ENCODE peak calls at places on chromosomes 3 and 15, in four cellular contexts. E is HepG2, W is GM12878, Z is H1. Q is an unnamed sample.

GRCh38 chr3:77321646-77322045 is 281.7 kb downstream of the ROBO2 start:
- DNase-seq in Z (no peak), W (no peak), E (peak; percentile 90), Q (no peak)

GRCh38 chr3:154081305-154081704 is 39.9 kb upstream of the ARHGEF26 start:
- DNase-seq in E (no peak), Z (no peak), W (no peak), Q (no peak)

GRCh38 chr3:30141927-30142326 is 464.5 kb upstream of the TGFBR2 start:
- DNase-seq in E (peak; percentile 45), Z (no peak), W (no peak), Q (no peak)

GRCh38 chr3:43999920-44000319 is 241.8 kb upstream of the TOPAZ1 start:
- DNase-seq in E (no peak), W (no peak), Z (no peak), Q (no peak)

GRCh38 chr3:28053759-28054158 is 187.7 kb upstream of the CMC1 start:
- DNase-seq in Z (no peak), W (no peak), E (no peak), Q (no peak)

GRCh38 chr15:69499521-69500201 is 47.0 kb downstream of the RPLP1 start:
- DNase-seq in E (no peak), Z (no peak), W (no peak), Q (no peak)

GRCh38 chr15:62782100-62782791 is 260.3 kb upstream of the TPM1 start:
- DNase-seq in Z (no peak), W (no peak), E (peak; percentile 78), Q (peak; percentile 68)

GRCh38 chr3:185572183-185572582 is 13.9 kb upstream of the SENP2 start:
- DNase-seq in E (no peak), Z (no peak), W (no peak), Q (no peak)

GRCh38 chr3:134381836-134382442 is 7.7 kb upstream of the AMOTL2 start:
- DNase-seq in E (no peak), Z (no peak), W (no peak), Q (no peak)

GRCh38 chr3:176916777-176917176 is 280.5 kb downstream of the TBL1XR1 start:
- DNase-seq in W (no peak), Z (peak; percentile 33), E (no peak), Q (no peak)

GRCh38 chr3:114408763-114409162 is 114.9 kb downstream of the TIGIT start:
- DNase-seq in E (no peak), Z (no peak), W (no peak), Q (no peak)

GRCh38 chr3:36172699-36173098 is 207.6 kb upstream of the STAC start:
- DNase-seq in Z (no peak), W (no peak), E (no peak), Q (no peak)

GRCh38 chr3:77931272-77932009 is 891.5 kb downstream of the ROBO2 start:
- DNase-seq in E (peak; percentile 1), Z (no peak), W (no peak), Q (no peak)

GRCh38 chr3:122310361-122310760 is 14.7 kb upstream of the CSTA start:
- DNase-seq in W (no peak), Z (no peak), E (no peak), Q (no peak)

GRCh38 chr3:107242579-107242978 is 134.7 kb upstream of the CCDC54 start:
- DNase-seq in Z (no peak), E (no peak), W (no peak), Q (no peak)

GRCh38 chr3:115436767-115437301 is 186.5 kb upstream of the GAP43 start:
- DNase-seq in E (peak; percentile 1), Z (peak; percentile 13), W (no peak), Q (peak; percentile 6)

GRCh38 chr3:149941946-149942345 is 28.7 kb downstream of the PFN2 start:
- DNase-seq in W (no peak), E (no peak), Z (no peak), Q (no peak)

GRCh38 chr3:171283248-171284222 is 176.7 kb downstream of the TNIK start:
- DNase-seq in W (peak; percentile 71), Z (no peak), E (no peak), Q (no peak)

GRCh38 chr15:101124731-101125558 is 126.9 kb downstream of the CHSY1 start:
- DNase-seq in Z (no peak), W (peak; percentile 27), E (no peak), Q (no peak)

GRCh38 chr3:136311256-136311655 is 61.1 kb downstream of the PCCB start:
- DNase-seq in Z (no peak), W (no peak), E (no peak), Q (no peak)

GRCh38 chr3:136305879-136306278 is 55.7 kb downstream of the PCCB start:
- DNase-seq in E (no peak), W (peak; percentile 8), Z (no peak), Q (peak; percentile 22)
- TF ChIP-seq SUZ12 in E (no peak), W (no peak), Z (no peak), Q (no peak)

DNA sequence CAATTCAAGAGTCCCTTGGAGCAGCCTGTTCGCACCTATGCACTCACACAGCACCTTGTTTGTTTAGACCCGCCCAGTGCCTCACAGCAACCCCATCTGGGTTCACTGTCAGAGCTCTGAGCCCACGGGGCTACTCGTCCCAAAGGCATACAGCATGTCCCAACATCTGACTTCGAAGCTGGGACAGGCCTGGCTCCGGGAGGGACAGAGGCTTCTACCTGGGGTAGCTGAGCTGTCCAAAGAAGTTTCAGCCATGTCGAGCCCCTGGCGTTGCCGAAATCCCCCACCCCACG is 28.6 kb upstream of the CYP11A1 start:
- DNase-seq in E (no peak), Z (no peak), W (no peak), Q (no peak)
- H3K4me1 ChIP-seq in E (peaks cover 48% of the 10 kb centered on the region), Z (peaks cover 7% of the 10 kb centered on the region), W (peaks cover 94% of the 10 kb centered on the region), Q (peaks cover 32% of the 10 kb centered on the region)

DNA sequence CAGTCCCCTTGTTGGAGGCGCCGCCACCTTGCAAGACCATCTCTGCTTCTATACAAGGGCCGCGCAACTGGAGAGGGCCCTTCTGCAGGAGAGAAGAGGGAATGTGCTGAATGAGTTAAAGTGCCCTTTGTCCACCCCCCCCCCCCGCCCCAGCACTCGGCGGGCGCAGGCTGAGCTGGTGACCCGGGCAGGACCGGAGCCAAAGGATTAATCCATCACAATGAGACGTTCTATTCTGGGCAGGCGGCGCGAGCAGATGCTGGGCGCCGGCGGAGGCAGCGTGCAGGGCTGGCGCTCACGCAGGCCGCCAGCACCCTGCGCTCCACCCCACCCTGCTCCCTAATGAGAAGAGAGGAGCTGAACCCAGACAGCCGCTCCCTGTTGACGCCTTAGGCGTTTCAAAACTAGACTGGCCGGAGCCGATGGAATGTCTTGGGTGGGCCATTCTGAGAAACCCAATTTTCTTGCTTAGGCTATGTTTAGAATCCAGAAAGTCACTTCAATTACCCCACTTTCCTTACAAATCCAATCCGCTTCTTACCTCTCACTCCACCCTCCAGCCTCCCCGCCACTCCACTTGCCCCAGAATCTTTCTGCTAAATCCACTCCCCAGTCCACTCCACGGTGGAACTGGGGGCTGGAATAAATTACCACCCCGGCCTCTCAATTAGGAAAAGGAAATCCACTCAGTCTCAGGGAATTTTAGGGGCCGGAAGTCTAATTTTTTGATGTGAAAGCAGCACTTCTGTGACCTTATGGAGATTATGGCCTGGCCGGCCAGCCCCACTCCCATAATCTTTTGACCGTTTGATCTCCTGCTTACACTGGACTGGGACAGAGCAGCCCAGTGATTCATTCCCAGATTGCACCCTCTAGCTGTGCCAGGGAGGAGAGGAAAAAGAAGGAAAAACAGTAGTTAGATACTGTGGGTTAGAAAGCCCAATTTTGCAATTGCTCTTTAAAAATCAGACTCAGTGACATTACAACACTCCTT is 32.7 kb downstream of the GJD2 start:
- DNase-seq in W (no peak), E (peak; percentile 20), Z (peak; percentile 29), Q (peak; percentile 32)
- H3K9ac ChIP-seq in W (no peak overlapping the region), E (no peak overlapping the region), Z (peak overlapping the region; percentile 33), Q (peak overlapping the region; percentile 39)

GRCh38 chr3:188734395-188734794 is 437.4 kb upstream of the TPRG1 start:
- DNase-seq in W (no peak), E (no peak), Z (no peak), Q (no peak)
- TF ChIP-seq SUZ12 in W (no peak), E (no peak), Z (no peak), Q (no peak)

GRCh38 chr3:58045084-58045483 is 36.9 kb downstream of the FLNB start:
- DNase-seq in Z (no peak), W (no peak), E (no peak), Q (no peak)

GRCh38 chr3:58043933-58044332 is 35.7 kb downstream of the FLNB start:
- DNase-seq in Z (no peak), E (no peak), W (no peak), Q (no peak)

GRCh38 chr3:58042947-58043707 is 34.9 kb downstream of the FLNB start:
- DNase-seq in Z (no peak), W (no peak), E (no peak), Q (no peak)

GRCh38 chr3:58041826-58042324 is 33.7 kb downstream of the FLNB start:
- DNase-seq in W (peak; percentile 88), Z (no peak), E (peak; percentile 85), Q (peak; percentile 85)

GRCh38 chr3:58044656-58045055 is 36.4 kb downstream of the FLNB start:
- DNase-seq in E (no peak), W (no peak), Z (no peak), Q (no peak)
- H3K4me1 ChIP-seq in E (peaks cover 81% of the 10 kb centered on the region), W (peaks cover 42% of the 10 kb centered on the region), Z (peaks cover 29% of the 10 kb centered on the region), Q (peaks cover 34% of the 10 kb centered on the region)

GRCh38 chr15:67194171-67195114 is 60.0 kb downstream of the AAGAB start:
- DNase-seq in W (no peak), E (no peak), Z (no peak), Q (no peak)
- H3K9ac ChIP-seq in W (no peak overlapping the region), E (no peak overlapping the region), Z (no peak overlapping the region), Q (no peak overlapping the region)

GRCh38 chr3:110752307-110752706 is 319.3 kb upstream of the NECTIN3 start:
- DNase-seq in E (no peak), Z (no peak), W (no peak), Q (no peak)
- TF ChIP-seq SUZ12 in E (no peak), Z (no peak), W (no peak), Q (no peak)

Q was measured in NT2/D1.